ENCODE peak calls at places on chromosomes 16 and 17, in six cellular contexts. One of them, this sample, is unnamed.
A peak's percentile ranks its signal among the peaks of the same experiment; 100 is the strongest.

GRCh38 chr16:69508033-69508432 is 57.7 kb upstream of the NFAT5 start:
- DNase-seq in ELF-1: no peak
- DNase-seq in HS-27A: no peak
- DNase-seq in adrenal gland: no peak
- DNase-seq in bronchial epithelial cell: no peak
- DNase-seq in EL: no peak
- DNase-seq in this sample: no peak

GRCh38 chr17:38870259-38871165 is 654 bp downstream of the LASP1 start:
- DNase-seq in HS-27A: no peak
- DNase-seq in bronchial epithelial cell: peak; percentile 31
- DNase-seq in ELF-1: no peak
- DNase-seq in EL: peak; percentile 81
- DNase-seq in adrenal gland: peak; percentile 67
- DNase-seq in this sample: peak; percentile 53

GRCh38 chr16:78538919-78539318 is 439.5 kb downstream of the WWOX start:
- DNase-seq in adrenal gland: no peak
- DNase-seq in bronchial epithelial cell: peak; percentile 81
- DNase-seq in EL: no peak
- DNase-seq in ELF-1: no peak
- DNase-seq in HS-27A: no peak
- DNase-seq in this sample: peak; percentile 1

GRCh38 chr17:47320879-47321502 is 2.8 kb upstream of the EFCAB13 start:
- DNase-seq in EL: no peak
- DNase-seq in adrenal gland: no peak
- DNase-seq in bronchial epithelial cell: no peak
- DNase-seq in ELF-1: no peak
- DNase-seq in HS-27A: no peak
- DNase-seq in this sample: no peak

GRCh38 chr17:55334881-55335523 is 70.2 kb downstream of the HLF start:
- DNase-seq in bronchial epithelial cell: no peak
- DNase-seq in HS-27A: no peak
- DNase-seq in adrenal gland: no peak
- DNase-seq in ELF-1: no peak
- DNase-seq in EL: no peak
- DNase-seq in this sample: no peak

GRCh38 chr17:54085934-54086333 is 263.2 kb downstream of the KIF2B start:
- DNase-seq in adrenal gland: no peak
- DNase-seq in bronchial epithelial cell: no peak
- DNase-seq in HS-27A: no peak
- DNase-seq in ELF-1: peak; percentile 84
- DNase-seq in EL: no peak
- DNase-seq in this sample: peak; percentile 4

GRCh38 chr16:80341242-80341641 is 199.6 kb upstream of the DYNLRB2 start:
- DNase-seq in EL: no peak
- DNase-seq in HS-27A: no peak
- DNase-seq in bronchial epithelial cell: no peak
- DNase-seq in adrenal gland: no peak
- DNase-seq in ELF-1: no peak
- DNase-seq in this sample: no peak

GRCh38 chr17:42679492-42680330 is 1.9 kb downstream of the CCR10 start:
- DNase-seq in ELF-1: peak; percentile 94
- DNase-seq in EL: peak; percentile 83
- DNase-seq in bronchial epithelial cell: peak; percentile 58
- DNase-seq in HS-27A: no peak
- DNase-seq in adrenal gland: peak; percentile 86
- DNase-seq in this sample: peak; percentile 70

GRCh38 chr17:31743767-31744166 is 115.3 kb downstream of the COPRS start:
- DNase-seq in HS-27A: no peak
- DNase-seq in ELF-1: no peak
- DNase-seq in EL: no peak
- DNase-seq in bronchial epithelial cell: no peak
- DNase-seq in adrenal gland: no peak
- DNase-seq in this sample: no peak

This sample was measured in mammary epithelial cell.